ENCODE peak calls at places on chromosomes 5 and 9, in seven cellular contexts. M, K, D, Q, Z, W and B are unnamed samples.

GRCh38 chr9:126519660-126520425 is 93.9 kb upstream of the LMX1B start:
- DNase-seq in M (no peak), K (no peak), D (peak; percentile 54), Q (no peak), Z (no peak), W (no peak), B (no peak)

GRCh38 chr5:140295414-140295813 is 7.5 kb downstream of the PFDN1 start:
- DNase-seq in M (no peak), K (no peak), D (no peak), Q (no peak), Z (peak; percentile 67), W (no peak), B (peak; percentile 79)

GRCh38 chr9:107674937-107675277 is 185.3 kb upstream of the KLF4 start:
- DNase-seq in M (no peak), K (no peak), D (no peak), Q (no peak), Z (no peak), W (no peak), B (no peak)

GRCh38 chr9:70883056-70883455 is 238.4 kb downstream of the TRPM3 start:
- DNase-seq in M (no peak), K (no peak), D (no peak), Q (no peak), Z (no peak), W (no peak), B (no peak)

GRCh38 chr5:3389471-3390026 is 206.1 kb upstream of the IRX1 start:
- DNase-seq in M (no peak), K (no peak), D (no peak), Q (no peak), Z (no peak), W (no peak), B (no peak)

GRCh38 chr5:139845846-139846681 is 50.5 kb downstream of the PSD2 start:
- DNase-seq in M (no peak), K (no peak), D (no peak), Q (no peak), Z (no peak), W (no peak), B (no peak)

GRCh38 chr5:5063533-5063953 is 76.6 kb upstream of the ADAMTS16 start:
- DNase-seq in M (no peak), K (peak; percentile 11), D (no peak), Q (peak; percentile 25), Z (peak; percentile 83), W (no peak), B (no peak)

GRCh38 chr5:139903805-139904565 is 108.4 kb downstream of the PSD2 start:
- DNase-seq in M (no peak), K (no peak), D (peak; percentile 78), Q (peak; percentile 85), Z (no peak), W (no peak), B (no peak)

GRCh38 chr5:14678773-14679334 is 14.3 kb downstream of the OTULIN start:
- DNase-seq in M (no peak), K (no peak), D (no peak), Q (no peak), Z (no peak), W (no peak), B (no peak)

GRCh38 chr9:69585571-69585970 is 86.6 kb downstream of the APBA1 start:
- DNase-seq in M (no peak), K (no peak), D (no peak), Q (no peak), Z (no peak), W (no peak), B (no peak)

DNA sequence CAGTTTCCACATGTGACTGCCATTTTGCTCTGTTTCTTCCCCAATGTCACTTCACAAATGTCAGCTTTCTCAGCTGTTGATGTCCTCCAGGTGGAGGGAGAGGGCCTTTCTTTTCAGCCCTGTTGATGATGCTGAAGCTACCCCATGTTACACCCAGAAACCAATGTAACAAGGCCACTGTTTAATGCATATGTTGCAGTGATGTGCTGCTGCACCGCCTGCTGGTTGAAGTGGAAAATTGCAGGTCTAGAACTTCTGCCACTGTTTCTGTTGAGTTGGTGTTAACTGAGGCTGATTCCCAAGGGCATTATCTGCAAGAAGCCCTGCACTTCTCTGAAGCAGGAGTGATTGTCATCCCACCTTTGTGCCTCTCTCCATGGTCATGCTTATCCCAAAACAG is 428.4 kb downstream of the KDM4C start:
- DNase-seq in M (peak; percentile 12), K (peak; percentile 11), D (no peak), Q (no peak), Z (peak; percentile 16), W (no peak), B (no peak)
- TF ChIP-seq JUND in M (no peak), K (no peak), D (no peak), Q (no peak), Z (no peak), W (no peak), B (no peak)

GRCh38 chr5:164680812-164681211 is 1175.4 kb downstream of the MAT2B start:
- DNase-seq in M (no peak), K (no peak), D (no peak), Q (no peak), Z (no peak), W (no peak), B (no peak)
- TF ChIP-seq JUND in M (no peak), K (no peak), D (no peak), Q (no peak), Z (no peak), W (no peak), B (no peak)

GRCh38 chr5:148991606-148992005 is 71.3 kb downstream of the SH3TC2 start:
- DNase-seq in M (no peak), K (no peak), D (no peak), Q (no peak), Z (no peak), W (no peak), B (no peak)

GRCh38 chr5:148989567-148989966 is 73.3 kb downstream of the SH3TC2 start:
- DNase-seq in M (no peak), K (no peak), D (no peak), Q (no peak), Z (no peak), W (no peak), B (no peak)

GRCh38 chr5:148986636-148987035 is 76.2 kb downstream of the SH3TC2 start:
- DNase-seq in M (no peak), K (no peak), D (no peak), Q (no peak), Z (no peak), W (no peak), B (no peak)

GRCh38 chr5:148990817-148991216 is 72.0 kb downstream of the SH3TC2 start:
- DNase-seq in M (no peak), K (no peak), D (no peak), Q (no peak), Z (no peak), W (no peak), B (no peak)

GRCh38 chr5:148988328-148988727 is 74.5 kb downstream of the SH3TC2 start:
- DNase-seq in M (no peak), K (no peak), D (no peak), Q (no peak), Z (no peak), W (no peak), B (no peak)
- TF ChIP-seq JUND in M (no peak), K (no peak), D (no peak), Q (no peak), Z (no peak), W (no peak), B (no peak)

GRCh38 chr5:171623551-171624097 is 162.0 kb upstream of the SMIM23 start:
- DNase-seq in M (no peak), K (no peak), D (peak; percentile 81), Q (no peak), Z (peak; percentile 75), W (no peak), B (no peak)
- TF ChIP-seq JUND in M (no peak), K (no peak), D (no peak), Q (no peak), Z (no peak), W (no peak), B (no peak)

GRCh38 chr5:150116667-150117395 is 30.5 kb upstream of the CSF1R start:
- DNase-seq in M (no peak), K (peak; percentile 31), D (no peak), Q (peak; percentile 3), Z (no peak), W (no peak), B (no peak)
- TF ChIP-seq JUND in M (no peak), K (no peak), D (no peak), Q (no peak), Z (no peak), W (no peak), B (no peak)

DNA sequence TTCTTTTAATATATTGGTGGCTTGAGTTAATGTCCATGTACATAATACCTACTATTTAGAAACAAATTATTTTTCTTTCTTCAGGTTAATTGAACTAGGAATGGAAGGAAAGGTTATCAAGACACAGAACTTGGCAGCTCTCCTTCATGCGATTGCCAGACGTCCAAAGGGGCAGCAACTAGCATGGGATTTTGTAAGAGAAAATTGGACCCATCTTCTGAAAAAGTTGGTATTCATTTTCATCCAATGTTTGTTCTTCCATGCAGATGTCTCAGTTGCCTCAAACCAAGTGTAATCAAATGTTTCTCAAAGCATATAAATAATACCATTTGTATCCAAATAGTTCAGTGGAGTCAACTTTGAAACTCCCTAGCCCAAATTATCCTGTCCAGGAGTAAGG is 22.6 kb upstream of the LNPEP start:
- DNase-seq in M (no peak), K (no peak), D (no peak), Q (no peak), Z (no peak), W (no peak), B (no peak)
- TF ChIP-seq JUND in M (no peak), K (no peak), D (no peak), Q (no peak), Z (no peak), W (no peak), B (no peak)

GRCh38 chr5:169299651-169300467 is 1.1 kb downstream of the SLIT3 start:
- DNase-seq in M (no peak), K (no peak), D (peak; percentile 59), Q (no peak), Z (no peak), W (no peak), B (no peak)
- TF ChIP-seq JUND in M (no peak), K (no peak), D (no peak), Q (no peak), Z (no peak), W (no peak), B (no peak)

GRCh38 chr5:146482775-146483174 is 33.2 kb downstream of the GPR151 start:
- DNase-seq in M (no peak), K (no peak), D (no peak), Q (no peak), Z (no peak), W (no peak), B (no peak)

GRCh38 chr5:146490089-146490843 is 25.7 kb downstream of the GPR151 start:
- DNase-seq in M (no peak), K (no peak), D (no peak), Q (no peak), Z (no peak), W (no peak), B (no peak)

GRCh38 chr5:146484714-146485391 is 31.1 kb downstream of the GPR151 start:
- DNase-seq in M (no peak), K (no peak), D (no peak), Q (no peak), Z (no peak), W (no peak), B (no peak)
- TF ChIP-seq JUND in M (no peak), K (no peak), D (no peak), Q (no peak), Z (no peak), W (no peak), B (no peak)